ENCODE peak calls at places on chromosomes 7 and 10, in six cellular contexts. S is heart left ventricle, P is astrocyte of the spinal cord, F is lower lobe of right lung, C is cardiac muscle cell, E is lower leg skin. Y is an unnamed sample.
A peak's percentile ranks its signal among the peaks of the same experiment; 100 is the strongest.

GRCh38 chr10:814536-815302 is 116.8 kb downstream of the LARP4B start:
- DNase-seq in F (no peak), S (no peak), P (no peak), E (no peak), C (no peak), Y (no peak)

GRCh38 chr7:47730135-47730534 is 148.2 kb upstream of the TNS3 start:
- DNase-seq in E (no peak), F (no peak), S (no peak), P (peak; percentile 17), C (no peak), Y (no peak)

GRCh38 chr10:93437946-93438795 is 44.0 kb downstream of the MYOF start:
- DNase-seq in C (no peak), E (no peak), S (no peak), F (no peak), P (peak; percentile 74), Y (no peak)

GRCh38 chr10:113872139-113873030 is 17.9 kb downstream of the NHLRC2 start:
- DNase-seq in F (no peak), S (no peak), P (no peak), C (no peak), E (no peak), Y (no peak)

GRCh38 chr7:130322615-130323014 is 22.0 kb upstream of the CPA5 start:
- DNase-seq in C (no peak), P (no peak), E (peak; percentile 61), S (no peak), F (no peak), Y (no peak)

GRCh38 chr7:45192546-45193177 is 35.1 kb downstream of the RAMP3 start:
- DNase-seq in P (no peak), S (no peak), F (no peak), E (no peak), C (no peak), Y (no peak)

GRCh38 chr10:117926491-117926890 is 120.2 kb downstream of the RAB11FIP2 start:
- DNase-seq in C (no peak), P (no peak), E (no peak), F (no peak), S (no peak), Y (no peak)

GRCh38 chr10:7484456-7485266 is 73.8 kb upstream of the SFMBT2 start:
- DNase-seq in P (no peak), S (no peak), E (peak; percentile 52), F (no peak), C (no peak), Y (no peak)

GRCh38 chr10:1074748-1075358 is 18.7 kb downstream of the WDR37 start:
- DNase-seq in C (no peak), S (no peak), F (peak; percentile 78), E (no peak), P (no peak), Y (peak; percentile 50)

GRCh38 chr10:115992554-115992953 is 280.5 kb downstream of the GFRA1 start:
- DNase-seq in P (no peak), C (no peak), S (no peak), E (no peak), F (no peak), Y (no peak)

GRCh38 chr7:140899883-140900282 is 24.8 kb downstream of the BRAF start:
- DNase-seq in F (no peak), P (no peak), C (peak; percentile 13), S (no peak), E (no peak), Y (peak; percentile 32)

GRCh38 chr7:87128883-87129282 is 23.4 kb upstream of the DMTF1 start:
- DNase-seq in S (no peak), E (no peak), F (no peak), C (peak; percentile 38), P (no peak), Y (peak; percentile 11)

GRCh38 chr7:159067870-159068787 is 76.5 kb downstream of the VIPR2 start:
- DNase-seq in C (no peak), E (peak; percentile 86), F (no peak), S (peak; percentile 86), P (no peak), Y (peak; percentile 50)

GRCh38 chr10:47164126-47164799 is 135.7 kb upstream of the GDF10 start:
- DNase-seq in C (no peak), F (no peak), E (peak; percentile 56), P (peak; percentile 86), S (no peak), Y (no peak)

GRCh38 chr7:2700141-2700850 is 12.3 kb downstream of the AMZ1 start:
- DNase-seq in E (no peak), C (no peak), F (no peak), S (no peak), P (no peak), Y (peak; percentile 74)

GRCh38 chr7:80450621-80451308 is 61.1 kb downstream of the GNAT3 start:
- DNase-seq in C (no peak), P (peak; percentile 64), S (no peak), E (no peak), F (no peak), Y (no peak)

GRCh38 chr7:142248-142955 is 50.0 kb upstream of the FAM20C start:
- DNase-seq in C (no peak), E (no peak), P (no peak), F (no peak), S (peak; percentile 83), Y (no peak)

GRCh38 chr7:23377134-23377533 is 78.0 kb downstream of the MALSU1 start:
- DNase-seq in E (no peak), C (no peak), F (no peak), P (no peak), S (no peak), Y (no peak)

GRCh38 chr7:142104550-142105527 is 6.7 kb upstream of the MGAM2 start:
- DNase-seq in C (no peak), S (no peak), P (no peak), F (no peak), E (no peak), Y (no peak)

GRCh38 chr7:157932498-157933218 is 595.9 kb downstream of the DNAJB6 start:
- DNase-seq in F (no peak), S (no peak), P (no peak), E (no peak), C (no peak), Y (no peak)

GRCh38 chr10:80870282-80870681 is 332.6 kb downstream of the SH2D4B start:
- DNase-seq in F (no peak), C (no peak), P (no peak), E (no peak), S (no peak), Y (no peak)

GRCh38 chr7:50304911-50305621 is 550 bp downstream of the IKZF1 start:
- DNase-seq in F (no peak), S (no peak), E (no peak), P (peak; percentile 1), C (peak; percentile 21), Y (peak; percentile 39)

GRCh38 chr7:106659963-106660861 is 746 bp downstream of the CCDC71L start:
- DNase-seq in S (peak; percentile 90), P (peak; percentile 82), F (peak; percentile 92), E (peak; percentile 95), C (peak; percentile 81), Y (peak; percentile 91)

GRCh38 chr10:129972145-129972965 is 8.3 kb upstream of the EBF3 start:
- DNase-seq in E (no peak), S (no peak), P (no peak), C (peak; percentile 35), F (peak; percentile 28), Y (peak; percentile 86)

GRCh38 chr10:71964669-71965515 is 697 bp downstream of the CHST3 start:
- DNase-seq in C (peak; percentile 46), S (peak; percentile 74), F (peak; percentile 57), P (peak; percentile 62), E (peak; percentile 95), Y (peak; percentile 81)

DNA sequence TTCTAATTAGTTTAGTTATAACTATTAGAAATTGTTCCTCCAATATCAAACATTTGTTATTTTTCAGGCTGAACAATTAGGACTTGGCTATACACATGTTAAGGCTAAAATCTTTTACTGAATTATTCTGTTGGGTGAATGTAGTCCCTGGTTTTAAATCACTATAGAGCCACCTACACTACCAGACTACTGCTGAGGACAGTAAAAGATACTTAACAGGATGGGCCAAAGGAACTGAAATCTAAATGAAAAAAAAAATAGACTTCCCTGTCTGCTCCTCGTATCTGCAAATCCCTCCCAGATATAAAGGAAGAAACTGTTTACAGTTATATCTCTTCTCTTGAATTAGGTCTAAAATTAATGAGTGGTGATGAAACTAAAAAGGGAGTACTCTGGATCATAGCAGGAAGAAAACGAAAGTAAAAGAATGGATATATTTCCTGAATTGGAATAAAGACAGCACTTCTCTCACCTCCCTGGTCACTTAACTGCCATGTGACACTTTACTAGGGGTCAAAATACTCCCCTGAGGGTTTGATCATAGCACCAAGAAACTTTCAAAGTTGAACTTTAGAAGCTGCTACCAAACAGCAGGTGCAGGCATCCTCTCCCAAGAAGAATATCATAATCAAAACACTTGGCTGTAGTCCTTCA is 12.7 kb downstream of the FBXW4 start:
- DNase-seq in E (no peak), P (peak; percentile 14), S (no peak), C (no peak), F (no peak), Y (no peak)
- H3K4me3 ChIP-seq in E (no peak overlapping the region), P (no peak overlapping the region), S (no peak overlapping the region), C (no peak overlapping the region), F (no peak overlapping the region), Y (no peak overlapping the region)

GRCh38 chr10:121594623-121595320 is 3.5 kb downstream of the FGFR2 start:
- DNase-seq in P (no peak), F (no peak), C (no peak), S (no peak), E (peak; percentile 20), Y (no peak)
- H3K4me3 ChIP-seq in P (no peak overlapping the region), F (no peak overlapping the region), C (peak overlapping the region; percentile 50), S (no peak overlapping the region), E (no peak overlapping the region), Y (no peak overlapping the region)

DNA sequence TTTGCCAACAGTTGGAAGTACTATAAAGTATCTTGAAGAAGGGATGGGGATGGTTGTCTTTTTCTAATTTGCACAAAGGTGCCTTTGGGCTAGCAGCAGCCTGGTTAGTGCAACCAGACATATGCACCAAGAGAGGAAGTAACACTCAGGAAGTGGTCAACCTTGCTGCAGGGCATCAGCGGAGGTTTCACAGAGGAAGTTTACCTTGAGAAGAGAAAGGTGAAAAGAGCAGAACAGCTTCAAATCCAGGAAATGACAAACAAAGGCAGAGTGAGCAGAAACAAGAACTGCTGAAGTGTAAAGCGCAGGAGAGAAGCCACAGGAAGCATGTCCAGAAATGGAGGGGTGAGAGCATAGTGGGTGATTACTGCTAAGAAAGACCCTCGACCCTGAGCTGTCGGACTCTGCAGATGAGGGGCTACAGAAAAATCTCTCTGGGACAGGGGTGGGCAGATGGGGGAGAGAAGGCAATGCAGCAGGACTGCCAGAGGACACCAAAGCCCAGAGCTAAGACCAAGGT is 66.9 kb downstream of the STK17A start:
- DNase-seq in C (no peak), P (peak; percentile 41), E (no peak), S (no peak), F (no peak), Y (no peak)
- H3K4me3 ChIP-seq in C (no peak overlapping the region), P (no peak overlapping the region), E (no peak overlapping the region), S (no peak overlapping the region), F (no peak overlapping the region), Y (no peak overlapping the region)

GRCh38 chr7:148919859-148920258 is 35.8 kb upstream of the EZH2 start:
- DNase-seq in C (no peak), S (no peak), F (no peak), E (no peak), P (no peak), Y (no peak)

GRCh38 chr7:148924011-148924410 is 39.9 kb upstream of the EZH2 start:
- DNase-seq in P (no peak), E (peak; percentile 39), F (no peak), C (peak; percentile 7), S (no peak), Y (no peak)

GRCh38 chr7:148921806-148922205 is 37.7 kb upstream of the EZH2 start:
- DNase-seq in F (no peak), P (no peak), S (peak; percentile 67), E (peak; percentile 85), C (no peak), Y (no peak)

GRCh38 chr7:148918058-148918596 is 34.0 kb upstream of the EZH2 start:
- DNase-seq in C (no peak), S (no peak), F (no peak), E (peak; percentile 37), P (no peak), Y (no peak)

GRCh38 chr7:148921189-148921588 is 37.1 kb upstream of the EZH2 start:
- DNase-seq in E (peak; percentile 34), C (no peak), S (no peak), F (no peak), P (no peak), Y (no peak)
- H3K4me3 ChIP-seq in E (no peak overlapping the region), C (no peak overlapping the region), S (no peak overlapping the region), F (no peak overlapping the region), P (no peak overlapping the region), Y (no peak overlapping the region)